ENCODE peak calls at places on chromosomes 4 and X, in nine cellular contexts. N, X, Z, S, B, Y, I, H and T are unnamed samples. For H3K9me2, H3K9me3 and H3K4me1, the result is how much of the 10 kb centered on the place peaks cover.

GRCh38 chrX:152072236-152072635 is 66.1 kb downstream of the MAGEA10 start:
- DNase-seq in H (no peak), B (no peak), X (no peak), N (peak), Z (peak), Y (no peak), I (no peak), S (no peak), T (peak)

GRCh38 chr4:39021631-39022030 is 10.6 kb downstream of the TMEM156 start:
- DNase-seq in B (no peak), Z (no peak), X (no peak), H (no peak), I (no peak), Y (no peak), S (no peak), N (no peak), T (no peak)

GRCh38 chr4:4334798-4335520 is 44.9 kb downstream of the ZBTB49 start:
- DNase-seq in X (peak), N (peak), Y (peak), B (peak), H (peak), S (peak), I (peak), Z (peak), T (peak)

GRCh38 chr4:104976258-104976657 is 170.4 kb upstream of the TET2 start:
- DNase-seq in B (peak), X (no peak), Z (no peak), Y (no peak), N (no peak), H (no peak), I (no peak), S (no peak), T (no peak)

GRCh38 chrX:70554081-70554480 is 109.4 kb downstream of the DLG3 start:
- DNase-seq in Z (peak), Y (no peak), B (peak), X (peak), H (no peak), S (no peak), I (no peak), N (peak), T (peak)

GRCh38 chr4:110042540-110043517 is 130.1 kb downstream of the EGF start:
- DNase-seq in H (no peak), Y (no peak), S (no peak), N (no peak), B (no peak), X (no peak), Z (no peak), I (no peak), T (no peak)

GRCh38 chrX:15988661-15989603 is 134.3 kb upstream of the AP1S2 start:
- DNase-seq in H (peak), N (peak), Z (no peak), Y (no peak), X (peak), I (no peak), B (no peak), S (peak), T (peak)

GRCh38 chr4:170012629-170012958 is 13.6 kb downstream of the MFAP3L start:
- DNase-seq in I (no peak), X (no peak), N (no peak), H (no peak), Y (no peak), B (no peak), Z (no peak), S (no peak), T (no peak)

GRCh38 chrX:9611436-9612145 is 146.7 kb downstream of the TBL1X start:
- DNase-seq in I (peak), Z (no peak), S (no peak), H (no peak), X (no peak), B (no peak), N (peak), Y (no peak), T (no peak)

GRCh38 chr4:56067826-56068225 is 119.1 kb downstream of the CEP135 start:
- DNase-seq in I (no peak), X (no peak), S (no peak), B (no peak), Z (no peak), N (no peak), Y (no peak), H (no peak), T (no peak)

GRCh38 chrX:14064632-14065432 is 35.1 kb upstream of the GEMIN8 start:
- DNase-seq in I (no peak), N (no peak), B (no peak), H (no peak), Y (peak), X (peak), S (no peak), Z (peak), T (peak)

GRCh38 chrX:64093761-64094160 is 111.7 kb downstream of the AMER1 start:
- DNase-seq in I (peak), B (no peak), Z (no peak), X (no peak), H (peak), N (peak), S (peak), Y (no peak), T (peak)

GRCh38 chr4:6692379-6692778 is 1.3 kb upstream of the S100P start:
- DNase-seq in S (no peak), N (no peak), H (no peak), X (no peak), Z (no peak), I (no peak), Y (no peak), B (no peak), T (no peak)

GRCh38 chr4:154626793-154627484 is 14.5 kb upstream of the FGG start:
- DNase-seq in H (peak), Z (no peak), B (peak), I (peak), Y (peak), X (peak), N (peak), S (peak), T (peak)

GRCh38 chr4:4869380-4869723 is 9.9 kb downstream of the MSX1 start:
- DNase-seq in X (no peak), I (no peak), Z (no peak), B (no peak), N (no peak), S (no peak), H (no peak), Y (no peak), T (no peak)

GRCh38 chr4:128385683-128386304 is 98.2 kb upstream of the PGRMC2 start:
- DNase-seq in N (peak), H (no peak), Z (no peak), Y (no peak), S (peak), B (no peak), I (no peak), X (no peak), T (peak)

GRCh38 chrX:136395271-136395670 is 92.5 kb upstream of the BRS3 start:
- DNase-seq in I (no peak), B (no peak), Z (peak), N (peak), S (no peak), H (no peak), X (no peak), Y (no peak), T (peak)

GRCh38 chrX:50756276-50756675 is 57.7 kb downstream of the SHROOM4 start:
- DNase-seq in H (no peak), N (no peak), X (no peak), Y (no peak), S (no peak), Z (no peak), I (no peak), B (no peak), T (no peak)

GRCh38 chrX:40871385-40872082 is 136.2 kb upstream of the MED14 start:
- DNase-seq in X (no peak), S (no peak), I (no peak), B (no peak), H (no peak), Z (no peak), N (peak), Y (no peak), T (peak)

GRCh38 chr4:88350786-88351185 is 27.9 kb upstream of the HERC6 start:
- DNase-seq in H (no peak), S (no peak), X (no peak), N (no peak), I (no peak), Z (no peak), B (no peak), Y (no peak), T (no peak)

GRCh38 chr4:92551616-92552015 is 247.8 kb downstream of the GRID2 start:
- DNase-seq in Y (no peak), I (no peak), N (no peak), Z (no peak), S (no peak), H (no peak), X (no peak), B (no peak), T (no peak)

GRCh38 chr4:8188743-8189550 is 10.1 kb upstream of the SH3TC1 start:
- DNase-seq in B (peak), N (peak), X (no peak), Y (no peak), S (no peak), H (no peak), Z (no peak), I (no peak), T (peak)

GRCh38 chrX:43631841-43632240 is 24.3 kb upstream of the MAOA start:
- DNase-seq in S (no peak), I (no peak), N (no peak), Y (no peak), X (no peak), B (no peak), H (no peak), Z (no peak), T (no peak)

GRCh38 chrX:43627147-43627546 is 29.0 kb upstream of the MAOA start:
- DNase-seq in Y (no peak), H (no peak), S (no peak), Z (no peak), X (no peak), I (no peak), B (no peak), N (no peak), T (no peak)

GRCh38 chrX:43633081-43633480 is 23.0 kb upstream of the MAOA start:
- DNase-seq in X (no peak), I (peak), H (no peak), S (no peak), N (no peak), B (no peak), Z (no peak), Y (no peak), T (no peak)

GRCh38 chrX:43627669-43628068 is 28.4 kb upstream of the MAOA start:
- DNase-seq in B (no peak), H (no peak), X (no peak), N (no peak), S (no peak), Z (no peak), I (no peak), Y (no peak), T (no peak)

GRCh38 chrX:43629229-43629628 is 26.9 kb upstream of the MAOA start:
- DNase-seq in Z (no peak), S (no peak), N (no peak), H (no peak), B (no peak), X (no peak), Y (no peak), I (no peak), T (no peak)
- H3K9me2 ChIP-seq in Z (under half), S (under half), N (under half), H (under half), B (under half), X (under half), Y (under half), I (under half), T (under half)

GRCh38 chr4:126691797-126692196 is 941.0 kb upstream of the INTU start:
- DNase-seq in X (no peak), S (peak), Z (no peak), H (no peak), Y (no peak), I (no peak), B (no peak), N (no peak), T (no peak)

GRCh38 chr4:126682250-126682649 is 950.5 kb upstream of the INTU start:
- DNase-seq in H (no peak), S (no peak), X (no peak), Z (no peak), B (no peak), I (no peak), Y (no peak), N (no peak), T (no peak)

DNA sequence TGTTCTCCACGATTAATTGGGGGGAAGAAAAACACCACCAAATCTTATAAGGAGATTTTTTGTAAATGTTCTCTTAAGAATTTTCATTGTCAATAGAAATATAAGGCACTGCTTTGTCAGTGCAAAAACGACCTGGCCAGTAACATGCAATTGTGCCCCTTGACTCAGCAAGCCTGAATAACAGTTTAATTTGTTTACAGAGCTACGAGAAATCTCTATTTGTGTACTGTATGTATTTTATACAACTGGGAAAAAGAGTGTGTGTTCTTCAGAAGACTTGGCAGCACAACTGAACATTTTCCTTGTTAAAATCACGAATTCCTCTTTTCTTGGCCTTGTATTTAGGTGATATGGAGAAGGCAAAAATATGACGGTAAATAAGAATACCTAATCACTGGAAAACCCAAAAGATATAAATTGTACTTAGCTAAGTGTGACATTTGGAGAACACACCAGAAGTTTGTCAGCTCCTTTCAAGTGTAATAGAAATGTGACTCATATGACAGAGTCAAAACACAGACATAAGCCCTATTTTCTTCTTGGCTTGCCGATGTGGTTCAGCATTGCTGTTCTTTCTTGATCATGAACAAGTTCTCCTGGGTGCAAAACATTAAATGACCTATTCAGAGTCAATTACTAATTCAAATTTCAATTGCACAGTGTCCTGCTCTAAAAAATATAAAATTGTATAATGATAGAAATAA is 945.0 kb upstream of the INTU start:
- DNase-seq in N (peak), Y (no peak), I (no peak), B (no peak), H (no peak), Z (no peak), S (no peak), X (no peak), T (no peak)
- H3K9me3 ChIP-seq in N (under half), Y (under half), I (under half), B (under half), H (under half), Z (under half), S (under half), X (under half), T (under half)

GRCh38 chrX:150573702-150574101 is 5.3 kb downstream of the MTM1 start:
- DNase-seq in S (no peak), B (no peak), Z (no peak), H (peak), X (no peak), I (no peak), Y (no peak), N (no peak), T (no peak)
- H3K4me1 ChIP-seq in S (under half), B (under half), Z (half or more), H (half or more), X (under half), I (under half), Y (under half), N (under half), T (half or more)

GRCh38 chrX:35842657-35843056 is 44.5 kb downstream of the MAGEB16 start:
- DNase-seq in H (no peak), X (no peak), N (no peak), I (no peak), Y (no peak), B (peak), Z (no peak), S (no peak), T (no peak)
- H3K9me2 ChIP-seq in H (under half), X (under half), N (under half), I (under half), Y (under half), B (under half), Z (under half), S (under half), T (under half)

GRCh38 chrX:153349952-153350351 is 16.0 kb downstream of the ZNF275 start:
- DNase-seq in Y (no peak), N (no peak), B (no peak), X (no peak), H (no peak), Z (no peak), I (no peak), S (no peak), T (no peak)

GRCh38 chrX:153348421-153348820 is 14.5 kb downstream of the ZNF275 start:
- DNase-seq in I (no peak), N (no peak), Z (no peak), H (no peak), Y (no peak), S (no peak), B (no peak), X (no peak), T (no peak)

GRCh38 chrX:153352858-153353257 is 18.9 kb downstream of the ZNF275 start:
- DNase-seq in X (no peak), H (no peak), B (no peak), Z (no peak), N (no peak), I (no peak), S (no peak), Y (no peak), T (no peak)

GRCh38 chrX:153353416-153353815 is 19.5 kb downstream of the ZNF275 start:
- DNase-seq in H (peak), Y (no peak), Z (no peak), X (no peak), N (no peak), S (no peak), B (no peak), I (no peak), T (no peak)

DNA sequence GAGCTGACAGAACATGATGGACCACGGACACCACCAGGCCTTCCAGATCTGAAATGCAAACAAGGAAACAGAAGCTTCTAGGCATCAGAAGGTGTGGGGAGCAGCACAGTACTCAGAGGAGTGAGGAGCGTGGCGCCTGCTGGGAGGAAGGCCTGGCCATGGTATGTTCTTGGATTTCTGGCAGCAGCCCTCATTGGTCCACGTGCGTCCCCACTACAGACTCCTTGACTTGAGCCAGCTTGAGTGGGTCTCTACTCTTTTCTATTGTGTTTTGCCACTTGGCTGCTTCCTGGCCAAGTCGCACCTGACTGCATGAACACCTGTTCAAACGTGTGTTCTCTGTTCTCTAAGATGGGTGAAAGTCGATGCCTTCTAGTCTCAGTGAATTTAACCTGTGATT is 18.0 kb downstream of the ZNF275 start:
- DNase-seq in S (no peak), H (peak), I (no peak), Z (no peak), N (no peak), X (no peak), Y (no peak), B (no peak), T (no peak)
- H3K9me3 ChIP-seq in S (under half), H (under half), I (under half), Z (under half), N (under half), X (under half), Y (under half), B (under half), T (under half)

GRCh38 chr4:78937837-78938236 is 1.4 kb downstream of the PAQR3 start:
- DNase-seq in Y (no peak), I (no peak), B (no peak), X (no peak), H (no peak), N (peak), S (no peak), Z (no peak), T (peak)
- H3K4me1 ChIP-seq in Y (under half), I (under half), B (under half), X (under half), H (under half), N (under half), S (under half), Z (under half), T (under half)

GRCh38 chrX:25014366-25014838 is 1.4 kb downstream of the ARX start:
- DNase-seq in H (no peak), X (no peak), N (no peak), I (no peak), B (no peak), S (no peak), Z (no peak), Y (no peak), T (no peak)
- H3K9me2 ChIP-seq in H (under half), X (under half), N (under half), I (under half), B (under half), S (under half), Z (under half), Y (under half), T (under half)

GRCh38 chr4:37549003-37549402 is 137.2 kb downstream of the RELL1 start:
- DNase-seq in I (no peak), N (peak), Z (peak), H (no peak), B (no peak), X (no peak), Y (no peak), S (peak), T (peak)
- H3K9me3 ChIP-seq in I (under half), N (under half), Z (under half), H (under half), B (under half), X (under half), Y (under half), S (under half), T (under half)

GRCh38 chr4:40194602-40195161 is 2.1 kb upstream of the RHOH start:
- DNase-seq in Z (no peak), H (peak), B (peak), N (no peak), Y (no peak), I (peak), X (peak), S (peak), T (no peak)
- H3K4me1 ChIP-seq in Z (under half), H (half or more), B (under half), N (under half), Y (under half), I (under half), X (under half), S (half or more), T (under half)

GRCh38 chrX:91122141-91122540 is 312.5 kb upstream of the PABPC5 start:
- DNase-seq in Z (no peak), N (no peak), H (no peak), Y (no peak), I (no peak), B (no peak), S (no peak), X (no peak), T (no peak)
- H3K9me2 ChIP-seq in Z (under half), N (under half), H (under half), Y (under half), I (under half), B (under half), S (under half), X (under half), T (under half)